ENCODE peak calls at places on chromosomes 5 and 9, in five cellular contexts. P, Y, J, R and W are unnamed samples.

GRCh38 chr5:168409601-168410458 is 76.4 kb upstream of the RARS1 start:
- ATAC-seq in P (no peak), Y (no peak), J (no peak), R (peak), W (no peak)

GRCh38 chr9:116504893-116505480 is 182.1 kb upstream of the TRIM32 start:
- ATAC-seq in P (no peak), Y (no peak), J (no peak), R (no peak), W (no peak)

GRCh38 chr5:124235576-124235975 is 510.9 kb downstream of the ZNF608 start:
- ATAC-seq in P (no peak), Y (no peak), J (no peak), R (no peak), W (no peak)

GRCh38 chr5:141121563-141121962 is at the start of gene PCDHB4:
- ATAC-seq in P (no peak), Y (no peak), J (peak), R (no peak), W (no peak)

GRCh38 chr5:72234898-72235297 is 85.1 kb downstream of the MRPS27 start:
- ATAC-seq in P (no peak), Y (no peak), J (peak), R (no peak), W (no peak)

GRCh38 chr9:136741885-136742568 is 713 bp downstream of the LCN10 start:
- ATAC-seq in P (peak), Y (peak), J (peak), R (no peak), W (peak)

GRCh38 chr9:121474225-121474947 is 25.3 kb downstream of the GGTA1 start:
- ATAC-seq in P (no peak), Y (no peak), J (peak), R (no peak), W (no peak)

GRCh38 chr5:100641833-100642232 is 106.7 kb downstream of the FAM174A start:
- ATAC-seq in P (no peak), Y (no peak), J (no peak), R (no peak), W (no peak)

GRCh38 chr9:72140582-72140981 is 8.7 kb upstream of the GDA start:
- ATAC-seq in P (no peak), Y (no peak), J (no peak), R (no peak), W (peak)

GRCh38 chr9:111561165-111561719 is 36.3 kb downstream of the ZNF483 start:
- ATAC-seq in P (no peak), Y (no peak), J (no peak), R (no peak), W (no peak)

GRCh38 chr9:132977626-132978450 is 656 bp upstream of the GFI1B start:
- ATAC-seq in P (peak), Y (peak), J (peak), R (peak), W (peak)